ENCODE peak calls at places on chromosomes 4 and X, in nine cellular contexts. One of them, this sample, is unnamed.

GRCh38 chrX:86806786-86807185 is 658.5 kb downstream of the DACH2 start:
- DNase-seq in adrenal gland: no peak
- DNase-seq in upper lobe of right lung: no peak
- DNase-seq in AG04449: no peak
- DNase-seq in HFF-Myc: no peak
- DNase-seq in mesenchymal stem cell: peak
- DNase-seq in PC-3: peak
- DNase-seq in testis: peak
- DNase-seq in SJSA1: no peak
- DNase-seq in this sample: no peak

GRCh38 chr4:184371390-184371787 is 103.0 kb downstream of the IRF2 start:
- DNase-seq in HFF-Myc: no peak
- DNase-seq in PC-3: no peak
- DNase-seq in adrenal gland: no peak
- DNase-seq in SJSA1: no peak
- DNase-seq in AG04449: no peak
- DNase-seq in mesenchymal stem cell: no peak
- DNase-seq in testis: no peak
- DNase-seq in upper lobe of right lung: no peak
- DNase-seq in this sample: no peak

GRCh38 chrX:136822337-136823095 is 41.8 kb upstream of the ARHGEF6 start:
- DNase-seq in mesenchymal stem cell: peak
- DNase-seq in AG04449: no peak
- DNase-seq in testis: no peak
- DNase-seq in adrenal gland: no peak
- DNase-seq in SJSA1: peak
- DNase-seq in HFF-Myc: no peak
- DNase-seq in upper lobe of right lung: no peak
- DNase-seq in PC-3: peak
- DNase-seq in this sample: no peak

GRCh38 chr4:121061215-121061614 is 11.1 kb downstream of the NDNF start:
- DNase-seq in testis: no peak
- DNase-seq in adrenal gland: no peak
- DNase-seq in PC-3: no peak
- DNase-seq in SJSA1: no peak
- DNase-seq in AG04449: no peak
- DNase-seq in mesenchymal stem cell: no peak
- DNase-seq in upper lobe of right lung: no peak
- DNase-seq in HFF-Myc: no peak
- DNase-seq in this sample: no peak

GRCh38 chrX:45445745-45446412 is 245.2 kb upstream of the DIPK2B start:
- DNase-seq in adrenal gland: peak
- DNase-seq in testis: no peak
- DNase-seq in SJSA1: peak
- DNase-seq in HFF-Myc: peak
- DNase-seq in upper lobe of right lung: no peak
- DNase-seq in AG04449: no peak
- DNase-seq in PC-3: peak
- DNase-seq in mesenchymal stem cell: peak
- DNase-seq in this sample: peak

GRCh38 chr4:98609946-98610345 is 48.5 kb downstream of the TSPAN5 start:
- DNase-seq in upper lobe of right lung: no peak
- DNase-seq in SJSA1: no peak
- DNase-seq in adrenal gland: no peak
- DNase-seq in mesenchymal stem cell: no peak
- DNase-seq in testis: no peak
- DNase-seq in AG04449: no peak
- DNase-seq in HFF-Myc: no peak
- DNase-seq in PC-3: no peak
- DNase-seq in this sample: no peak

GRCh38 chr4:84492737-84493091 is 6.4 kb downstream of the NKX6-1 start:
- DNase-seq in HFF-Myc: no peak
- DNase-seq in upper lobe of right lung: no peak
- DNase-seq in adrenal gland: no peak
- DNase-seq in PC-3: no peak
- DNase-seq in mesenchymal stem cell: no peak
- DNase-seq in testis: no peak
- DNase-seq in SJSA1: no peak
- DNase-seq in AG04449: no peak
- DNase-seq in this sample: no peak

GRCh38 chrX:42755820-42756219 is 22.1 kb downstream of the PPP1R2C start:
- DNase-seq in SJSA1: peak
- DNase-seq in adrenal gland: peak
- DNase-seq in PC-3: peak
- DNase-seq in mesenchymal stem cell: peak
- DNase-seq in HFF-Myc: no peak
- DNase-seq in testis: peak
- DNase-seq in upper lobe of right lung: no peak
- DNase-seq in AG04449: peak
- DNase-seq in this sample: peak

GRCh38 chr4:109801895-109802319 is at the start of gene CFI:
- DNase-seq in mesenchymal stem cell: peak
- DNase-seq in testis: no peak
- DNase-seq in HFF-Myc: peak
- DNase-seq in upper lobe of right lung: no peak
- DNase-seq in AG04449: no peak
- DNase-seq in SJSA1: peak
- DNase-seq in adrenal gland: peak
- DNase-seq in PC-3: no peak
- DNase-seq in this sample: peak

GRCh38 chr4:128538111-128538882 is 250.7 kb upstream of the PGRMC2 start:
- DNase-seq in adrenal gland: no peak
- DNase-seq in SJSA1: no peak
- DNase-seq in HFF-Myc: no peak
- DNase-seq in mesenchymal stem cell: no peak
- DNase-seq in AG04449: no peak
- DNase-seq in testis: no peak
- DNase-seq in upper lobe of right lung: no peak
- DNase-seq in PC-3: peak
- DNase-seq in this sample: no peak

GRCh38 chr4:185682236-185682635 is 129.8 kb downstream of the SORBS2 start:
- DNase-seq in mesenchymal stem cell: peak
- DNase-seq in HFF-Myc: no peak
- DNase-seq in AG04449: peak
- DNase-seq in adrenal gland: no peak
- DNase-seq in testis: no peak
- DNase-seq in PC-3: peak
- DNase-seq in upper lobe of right lung: no peak
- DNase-seq in SJSA1: peak
- DNase-seq in this sample: peak

GRCh38 chr4:105587851-105588250 is 35.4 kb downstream of the ARHGEF38 start:
- DNase-seq in mesenchymal stem cell: no peak
- DNase-seq in SJSA1: no peak
- DNase-seq in HFF-Myc: no peak
- DNase-seq in testis: no peak
- DNase-seq in PC-3: peak
- DNase-seq in adrenal gland: no peak
- DNase-seq in AG04449: no peak
- DNase-seq in upper lobe of right lung: no peak
- DNase-seq in this sample: no peak

GRCh38 chr4:21469438-21470032 is 479.0 kb downstream of the KCNIP4 start:
- DNase-seq in PC-3: peak
- DNase-seq in upper lobe of right lung: no peak
- DNase-seq in adrenal gland: no peak
- DNase-seq in testis: no peak
- DNase-seq in SJSA1: no peak
- DNase-seq in HFF-Myc: no peak
- DNase-seq in mesenchymal stem cell: peak
- DNase-seq in AG04449: no peak
- DNase-seq in this sample: peak

GRCh38 chrX:106611323-106611681 is 476 bp upstream of the RADX start:
- DNase-seq in testis: no peak
- DNase-seq in AG04449: no peak
- DNase-seq in SJSA1: no peak
- DNase-seq in mesenchymal stem cell: no peak
- DNase-seq in PC-3: no peak
- DNase-seq in adrenal gland: no peak
- DNase-seq in upper lobe of right lung: no peak
- DNase-seq in HFF-Myc: no peak
- DNase-seq in this sample: no peak

GRCh38 chrX:106611682-106612402 is at the start of gene RADX:
- DNase-seq in testis: peak
- DNase-seq in AG04449: no peak
- DNase-seq in HFF-Myc: peak
- DNase-seq in upper lobe of right lung: peak
- DNase-seq in PC-3: peak
- DNase-seq in mesenchymal stem cell: peak
- DNase-seq in SJSA1: peak
- DNase-seq in adrenal gland: peak
- DNase-seq in this sample: no peak

GRCh38 chrX:106615041-106615440 is 3.3 kb downstream of the RADX start:
- DNase-seq in PC-3: no peak
- DNase-seq in HFF-Myc: no peak
- DNase-seq in upper lobe of right lung: no peak
- DNase-seq in mesenchymal stem cell: peak
- DNase-seq in adrenal gland: no peak
- DNase-seq in SJSA1: no peak
- DNase-seq in testis: no peak
- DNase-seq in AG04449: no peak
- DNase-seq in this sample: no peak

GRCh38 chrX:106612403-106612789 is 618 bp downstream of the RADX start:
- DNase-seq in mesenchymal stem cell: peak
- DNase-seq in testis: no peak
- DNase-seq in HFF-Myc: no peak
- DNase-seq in AG04449: no peak
- DNase-seq in upper lobe of right lung: no peak
- DNase-seq in adrenal gland: no peak
- DNase-seq in SJSA1: no peak
- DNase-seq in PC-3: peak
- DNase-seq in this sample: no peak

DNA sequence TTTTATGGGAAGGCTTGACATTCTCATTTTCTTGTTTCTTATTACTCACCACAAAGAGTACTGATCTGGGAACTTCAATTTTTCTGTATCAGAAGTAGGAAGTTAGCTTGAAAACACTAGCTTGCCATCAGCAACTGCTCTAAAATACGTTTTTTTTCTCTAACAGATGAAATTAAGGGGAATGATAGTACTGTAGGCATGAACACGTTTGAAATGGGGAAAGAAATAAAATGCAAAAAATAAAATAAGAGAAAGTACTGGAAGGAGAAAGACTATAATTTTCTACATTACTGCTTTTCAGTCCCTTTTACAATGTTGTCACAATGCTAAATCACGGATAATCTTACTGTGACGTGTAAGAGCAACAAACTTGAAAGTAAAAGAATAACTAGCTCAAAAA is 1.5 kb downstream of the RADX start:
- DNase-seq in upper lobe of right lung: no peak
- DNase-seq in HFF-Myc: no peak
- DNase-seq in AG04449: no peak
- DNase-seq in mesenchymal stem cell: no peak
- DNase-seq in PC-3: no peak
- DNase-seq in SJSA1: no peak
- DNase-seq in testis: no peak
- DNase-seq in adrenal gland: no peak
- DNase-seq in this sample: no peak
- H3K4me3 ChIP-seq in upper lobe of right lung: no peak
- H3K4me3 ChIP-seq in HFF-Myc: no peak
- H3K4me3 ChIP-seq in AG04449: no peak
- H3K4me3 ChIP-seq in mesenchymal stem cell: peak
- H3K4me3 ChIP-seq in PC-3: no peak
- H3K4me3 ChIP-seq in SJSA1: no peak
- H3K4me3 ChIP-seq in testis: no peak
- H3K4me3 ChIP-seq in adrenal gland: no peak
- H3K4me3 ChIP-seq in this sample: no peak

GRCh38 chrX:40006025-40007017 is 91.4 kb downstream of the BCOR start:
- DNase-seq in adrenal gland: peak
- DNase-seq in testis: peak
- DNase-seq in AG04449: no peak
- DNase-seq in mesenchymal stem cell: peak
- DNase-seq in SJSA1: no peak
- DNase-seq in PC-3: no peak
- DNase-seq in upper lobe of right lung: peak
- DNase-seq in HFF-Myc: no peak
- DNase-seq in this sample: no peak
- H3K4me3 ChIP-seq in adrenal gland: no peak
- H3K4me3 ChIP-seq in testis: no peak
- H3K4me3 ChIP-seq in AG04449: no peak
- H3K4me3 ChIP-seq in mesenchymal stem cell: peak
- H3K4me3 ChIP-seq in SJSA1: no peak
- H3K4me3 ChIP-seq in PC-3: no peak
- H3K4me3 ChIP-seq in upper lobe of right lung: no peak
- H3K4me3 ChIP-seq in HFF-Myc: no peak
- H3K4me3 ChIP-seq in this sample: no peak

GRCh38 chrX:47133493-47133892 is 11.0 kb downstream of the NDUFB11 start:
- DNase-seq in AG04449: no peak
- DNase-seq in HFF-Myc: no peak
- DNase-seq in mesenchymal stem cell: no peak
- DNase-seq in adrenal gland: no peak
- DNase-seq in SJSA1: no peak
- DNase-seq in testis: no peak
- DNase-seq in upper lobe of right lung: no peak
- DNase-seq in PC-3: no peak
- DNase-seq in this sample: no peak

GRCh38 chrX:47129157-47129878 is 15.2 kb downstream of the NDUFB11 start:
- DNase-seq in AG04449: peak
- DNase-seq in SJSA1: peak
- DNase-seq in mesenchymal stem cell: peak
- DNase-seq in testis: peak
- DNase-seq in HFF-Myc: peak
- DNase-seq in adrenal gland: peak
- DNase-seq in PC-3: peak
- DNase-seq in upper lobe of right lung: peak
- DNase-seq in this sample: peak

DNA sequence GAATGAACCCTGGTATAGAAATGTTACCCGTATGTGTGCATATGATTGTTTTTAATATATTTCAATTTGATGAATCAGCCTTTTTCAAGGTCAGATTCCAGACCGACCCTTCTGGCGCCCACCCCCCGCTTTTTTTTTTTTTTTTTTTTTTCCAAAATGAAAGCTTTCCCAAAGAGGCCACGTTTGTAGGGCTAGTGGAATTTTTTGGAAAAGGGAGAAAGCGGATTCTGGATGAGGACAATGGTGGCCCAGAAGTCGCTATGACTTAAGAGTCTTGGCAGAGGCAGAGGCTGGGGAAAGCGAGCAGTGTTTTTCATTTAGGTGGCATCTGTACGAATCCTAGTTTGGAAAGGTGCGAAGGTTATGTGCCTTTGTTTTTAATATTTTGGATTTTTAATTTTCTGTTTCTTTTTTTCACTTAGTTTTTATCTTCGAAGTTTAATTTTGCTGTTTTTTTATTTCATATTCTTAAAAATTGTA is 14.6 kb downstream of the NDUFB11 start:
- DNase-seq in testis: no peak
- DNase-seq in upper lobe of right lung: no peak
- DNase-seq in AG04449: no peak
- DNase-seq in adrenal gland: no peak
- DNase-seq in mesenchymal stem cell: no peak
- DNase-seq in PC-3: no peak
- DNase-seq in HFF-Myc: no peak
- DNase-seq in SJSA1: no peak
- DNase-seq in this sample: no peak
- H3K4me3 ChIP-seq in testis: peak
- H3K4me3 ChIP-seq in upper lobe of right lung: peak
- H3K4me3 ChIP-seq in AG04449: peak
- H3K4me3 ChIP-seq in adrenal gland: peak
- H3K4me3 ChIP-seq in mesenchymal stem cell: peak
- H3K4me3 ChIP-seq in PC-3: peak
- H3K4me3 ChIP-seq in HFF-Myc: peak
- H3K4me3 ChIP-seq in SJSA1: peak
- H3K4me3 ChIP-seq in this sample: peak

GRCh38 chr4:111483375-111484169 is 661.7 kb upstream of the FAM241A start:
- DNase-seq in HFF-Myc: no peak
- DNase-seq in adrenal gland: no peak
- DNase-seq in testis: no peak
- DNase-seq in PC-3: no peak
- DNase-seq in mesenchymal stem cell: no peak
- DNase-seq in AG04449: no peak
- DNase-seq in upper lobe of right lung: peak
- DNase-seq in SJSA1: no peak
- DNase-seq in this sample: no peak
- H3K4me3 ChIP-seq in HFF-Myc: no peak
- H3K4me3 ChIP-seq in adrenal gland: no peak
- H3K4me3 ChIP-seq in testis: no peak
- H3K4me3 ChIP-seq in PC-3: no peak
- H3K4me3 ChIP-seq in mesenchymal stem cell: no peak
- H3K4me3 ChIP-seq in AG04449: no peak
- H3K4me3 ChIP-seq in upper lobe of right lung: no peak
- H3K4me3 ChIP-seq in SJSA1: no peak
- H3K4me3 ChIP-seq in this sample: no peak